ENCODE peak calls at places on chromosomes 2 and 18, in seven cellular contexts. H is lower lobe of right lung, F is left colon, Y is fibroblast of the conjunctiva, G is GM06990, O is cardiac muscle cell, L is HuH-7.5. T is an unnamed sample.

GRCh38 chr2:29123584-29124349 is 8.6 kb downstream of the CLIP4 start:
- DNase-seq in F (no peak), H (no peak), G (no peak), O (peak), L (no peak), Y (no peak), T (no peak)

GRCh38 chr2:33482518-33482917 is 6.1 kb downstream of the RASGRP3 start:
- DNase-seq in O (no peak), F (no peak), G (no peak), H (no peak), L (no peak), Y (no peak), T (no peak)

GRCh38 chr2:197189770-197190434 is 120.7 kb downstream of the ANKRD44 start:
- DNase-seq in H (no peak), L (no peak), O (no peak), Y (no peak), G (no peak), F (no peak), T (no peak)

GRCh38 chr18:36534154-36534688 is 236.7 kb downstream of the FHOD3 start:
- DNase-seq in O (peak), F (no peak), Y (no peak), H (no peak), L (no peak), G (no peak), T (no peak)

GRCh38 chr2:126681505-126681904 is 25.5 kb downstream of the GYPC start:
- DNase-seq in H (no peak), O (no peak), G (no peak), Y (no peak), F (no peak), L (no peak), T (no peak)

GRCh38 chr18:58025733-58026132 is 18.3 kb upstream of the NEDD4L start:
- DNase-seq in G (no peak), H (no peak), Y (no peak), L (no peak), O (no peak), F (no peak), T (no peak)

GRCh38 chr2:222978850-222979249 is 73.1 kb upstream of the KCNE4 start:
- DNase-seq in O (no peak), G (no peak), H (no peak), Y (no peak), F (no peak), L (no peak), T (no peak)

GRCh38 chr2:148865515-148865914 is 9.5 kb upstream of the KIF5C start:
- DNase-seq in H (no peak), L (no peak), O (no peak), G (no peak), F (no peak), Y (no peak), T (no peak)

GRCh38 chr2:136132840-136133570 is 15.1 kb upstream of the CXCR4 start:
- DNase-seq in Y (no peak), O (no peak), L (no peak), H (no peak), G (no peak), F (no peak), T (no peak)

GRCh38 chr2:110741491-110741980 is 9.2 kb downstream of the ACOXL start:
- DNase-seq in F (no peak), L (no peak), G (no peak), Y (no peak), H (no peak), O (peak), T (no peak)

GRCh38 chr2:26033270-26033768 is 565 bp upstream of the RAB10 start:
- DNase-seq in H (peak), G (no peak), F (peak), L (peak), Y (peak), O (peak), T (peak)

GRCh38 chr2:109238580-109238979 is 109.6 kb downstream of the SH3RF3 start:
- DNase-seq in H (peak), L (no peak), O (peak), F (peak), G (peak), Y (peak), T (no peak)

GRCh38 chr18:79300382-79300781 is 95.3 kb upstream of the NFATC1 start:
- DNase-seq in L (no peak), G (no peak), O (no peak), Y (no peak), H (no peak), F (no peak), T (no peak)

GRCh38 chr18:46320928-46321855 is 217.0 kb downstream of the HAUS1 start:
- DNase-seq in O (peak), L (no peak), H (no peak), F (no peak), G (no peak), Y (peak), T (no peak)

GRCh38 chr2:10722252-10722825 is 909 bp downstream of the ATP6V1C2 start:
- DNase-seq in H (no peak), L (no peak), O (no peak), G (no peak), F (no peak), Y (no peak), T (no peak)

GRCh38 chr2:236014408-236015131 is 153.6 kb downstream of the GBX2 start:
- DNase-seq in G (no peak), Y (no peak), H (no peak), O (no peak), L (no peak), F (no peak), T (no peak)

GRCh38 chr2:6865346-6866238 is at the start of gene CMPK2:
- DNase-seq in Y (no peak), H (peak), L (peak), F (peak), O (peak), G (peak), T (peak)

GRCh38 chr2:139946690-139947089 is 1166.5 kb upstream of the NXPH2 start:
- DNase-seq in F (no peak), O (no peak), L (peak), H (no peak), G (no peak), Y (no peak), T (no peak)